ENCODE peak calls at places on chromosomes 1 and 21, in six cellular contexts. B is adrenal gland; U is naive thymus-derived CD4-positive, alpha-beta T cell; V is H9; M is uterus; A is CD8-positive, alpha-beta T cell. J is an unnamed sample.

GRCh38 chr1:24639881-24640280 is 3.2 kb upstream of the SRRM1 start:
- DNase-seq in B (no peak), U (no peak), V (no peak), M (no peak), A (no peak), J (no peak)

GRCh38 chr21:29433366-29434059 is 134.8 kb downstream of the BACH1 start:
- DNase-seq in B (no peak), U (no peak), V (no peak), M (no peak), A (no peak), J (no peak)

GRCh38 chr21:26388731-26389231 is 184.3 kb downstream of the CYYR1 start:
- DNase-seq in B (no peak), U (no peak), V (no peak), M (no peak), A (no peak), J (no peak)

GRCh38 chr1:25616932-25617625 is 488 bp downstream of the MAN1C1 start:
- DNase-seq in B (no peak), U (peak; percentile 42), V (no peak), M (no peak), A (peak; percentile 52), J (no peak)

GRCh38 chr21:42652527-42653491 is 612 bp upstream of the PDE9A start:
- DNase-seq in B (peak; percentile 93), U (no peak), V (peak; percentile 78), M (peak; percentile 53), A (no peak), J (peak; percentile 78)

GRCh38 chr1:225493591-225494246 is 65.9 kb upstream of the LBR start:
- DNase-seq in B (no peak), U (no peak), V (no peak), M (no peak), A (no peak), J (no peak)

GRCh38 chr1:101166583-101167120 is 70.2 kb upstream of the S1PR1 start:
- DNase-seq in B (no peak), U (no peak), V (no peak), M (no peak), A (no peak), J (no peak)

GRCh38 chr1:229199892-229200291 is 71.0 kb upstream of the RAB4A start:
- DNase-seq in B (no peak), U (no peak), V (no peak), M (no peak), A (no peak), J (peak; percentile 85)

GRCh38 chr1:205239078-205239477 is 11.3 kb downstream of the TMCC2 start:
- DNase-seq in B (no peak), U (no peak), V (no peak), M (no peak), A (no peak), J (no peak)

GRCh38 chr1:10877894-10878293 is 81.4 kb upstream of the CASZ1 start:
- DNase-seq in B (no peak), U (no peak), V (no peak), M (no peak), A (no peak), J (no peak)

GRCh38 chr1:181344091-181344490 is 139.2 kb upstream of the CACNA1E start:
- DNase-seq in B (no peak), U (no peak), V (no peak), M (no peak), A (no peak), J (no peak)

GRCh38 chr1:170694172-170694926 is 30.4 kb downstream of the PRRX1 start:
- DNase-seq in B (no peak), U (no peak), V (no peak), M (no peak), A (no peak), J (no peak)
- H3K4me1 ChIP-seq in B (peaks cover 5% of the 10 kb centered on the region), U (no peaks in the 10 kb centered on the region), V (no peaks in the 10 kb centered on the region), M (peaks cover 9% of the 10 kb centered on the region), A (no peaks in the 10 kb centered on the region), J (no peaks in the 10 kb centered on the region)

GRCh38 chr21:38228115-38228514 is 28.7 kb upstream of the KCNJ15 start:
- DNase-seq in B (no peak), U (no peak), V (peak; percentile 59), M (no peak), A (no peak), J (no peak)
- H3K9me3 ChIP-seq in B (peaks cover 8% of the 10 kb centered on the region), U (peaks cover 38% of the 10 kb centered on the region), V (peaks cover 54% of the 10 kb centered on the region), M (peaks cover 25% of the 10 kb centered on the region), A (peaks cover 12% of the 10 kb centered on the region), J (peaks cover 75% of the 10 kb centered on the region)

DNA sequence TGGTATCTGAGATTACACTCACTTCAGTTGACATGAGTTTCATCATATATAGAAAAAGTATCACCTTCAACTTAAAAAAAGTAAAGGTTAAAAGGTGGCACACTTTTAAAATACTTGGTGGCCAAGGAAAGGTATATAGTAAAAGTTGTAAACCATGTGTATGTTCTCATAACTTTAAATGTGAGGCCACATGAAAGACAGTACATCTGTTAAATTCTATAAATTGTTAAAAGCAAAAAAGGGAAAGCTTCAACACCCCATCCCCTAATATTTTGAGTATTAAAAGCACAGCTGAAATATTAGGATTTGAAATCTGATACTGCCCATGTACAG is 5.6 kb downstream of the IRF2BP2 start:
- DNase-seq in B (no peak), U (no peak), V (no peak), M (no peak), A (no peak), J (no peak)
- H3K4me1 ChIP-seq in B (peaks cover 55% of the 10 kb centered on the region), U (peaks cover 56% of the 10 kb centered on the region), V (peaks cover 6% of the 10 kb centered on the region), M (peaks cover 9% of the 10 kb centered on the region), A (peaks cover 64% of the 10 kb centered on the region), J (peaks cover 82% of the 10 kb centered on the region)

GRCh38 chr1:153306303-153307220 is 6.2 kb downstream of the PGLYRP3 start:
- DNase-seq in B (no peak), U (no peak), V (no peak), M (no peak), A (no peak), J (no peak)
- H3K9me3 ChIP-seq in B (no peaks in the 10 kb centered on the region), U (no peaks in the 10 kb centered on the region), V (no peaks in the 10 kb centered on the region), M (no peaks in the 10 kb centered on the region), A (no peaks in the 10 kb centered on the region), J (no peaks in the 10 kb centered on the region)

GRCh38 chr1:201656670-201657032 is 117.7 kb downstream of the NAV1 start:
- DNase-seq in B (no peak), U (no peak), V (no peak), M (no peak), A (no peak), J (no peak)
- H3K4me1 ChIP-seq in B (no peaks in the 10 kb centered on the region), U (no peaks in the 10 kb centered on the region), V (peaks cover 2% of the 10 kb centered on the region), M (no peaks in the 10 kb centered on the region), A (no peaks in the 10 kb centered on the region), J (no peaks in the 10 kb centered on the region)

GRCh38 chr1:39755965-39756659 is 15.0 kb downstream of the OXCT2 start:
- DNase-seq in B (peak; percentile 50), U (no peak), V (no peak), M (no peak), A (no peak), J (no peak)

GRCh38 chr1:39754026-39754569 is 15.4 kb downstream of the PPIE start:
- DNase-seq in B (no peak), U (no peak), V (peak; percentile 1), M (no peak), A (no peak), J (no peak)

GRCh38 chr1:39752703-39753102 is 14.0 kb downstream of the PPIE start:
- DNase-seq in B (peak; percentile 76), U (no peak), V (peak; percentile 12), M (no peak), A (no peak), J (no peak)

GRCh38 chr1:39753132-39754025 is 14.7 kb downstream of the PPIE start:
- DNase-seq in B (no peak), U (no peak), V (peak; percentile 4), M (no peak), A (no peak), J (no peak)

DNA sequence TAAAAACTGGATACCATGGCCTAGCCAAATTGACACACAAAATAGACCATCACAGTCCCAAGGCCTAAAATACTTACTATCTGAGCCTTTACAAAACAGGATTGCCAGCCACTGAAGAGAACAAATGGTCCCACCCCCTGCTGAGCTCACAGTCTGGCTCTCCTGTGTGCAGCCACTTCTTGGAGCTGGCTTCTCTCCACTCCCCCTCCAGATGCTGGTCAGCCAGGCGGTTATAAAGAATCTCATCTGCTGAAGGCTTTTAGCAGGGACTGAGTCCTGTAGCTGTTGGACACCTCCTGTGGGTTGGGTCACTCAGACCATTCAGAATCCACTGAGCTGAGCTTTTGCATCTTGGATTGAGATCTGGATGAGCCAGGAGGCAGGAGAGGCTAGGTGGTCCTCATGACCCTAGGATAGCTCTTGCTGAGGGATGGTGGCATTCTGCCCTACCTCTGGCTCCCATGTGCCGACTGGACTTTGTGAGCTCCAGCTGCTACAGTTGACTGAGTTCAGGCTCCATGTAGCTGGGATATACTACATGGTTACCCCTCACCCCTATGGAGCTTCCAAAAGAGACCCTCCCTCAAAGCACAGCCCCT is 16.1 kb downstream of the OXCT2 start:
- DNase-seq in B (peak; percentile 65), U (no peak), V (peak; percentile 8), M (no peak), A (no peak), J (no peak)
- H3K9me3 ChIP-seq in B (no peaks in the 10 kb centered on the region), U (no peaks in the 10 kb centered on the region), V (peaks cover 2% of the 10 kb centered on the region), M (no peaks in the 10 kb centered on the region), A (no peaks in the 10 kb centered on the region), J (no peaks in the 10 kb centered on the region)

DNA sequence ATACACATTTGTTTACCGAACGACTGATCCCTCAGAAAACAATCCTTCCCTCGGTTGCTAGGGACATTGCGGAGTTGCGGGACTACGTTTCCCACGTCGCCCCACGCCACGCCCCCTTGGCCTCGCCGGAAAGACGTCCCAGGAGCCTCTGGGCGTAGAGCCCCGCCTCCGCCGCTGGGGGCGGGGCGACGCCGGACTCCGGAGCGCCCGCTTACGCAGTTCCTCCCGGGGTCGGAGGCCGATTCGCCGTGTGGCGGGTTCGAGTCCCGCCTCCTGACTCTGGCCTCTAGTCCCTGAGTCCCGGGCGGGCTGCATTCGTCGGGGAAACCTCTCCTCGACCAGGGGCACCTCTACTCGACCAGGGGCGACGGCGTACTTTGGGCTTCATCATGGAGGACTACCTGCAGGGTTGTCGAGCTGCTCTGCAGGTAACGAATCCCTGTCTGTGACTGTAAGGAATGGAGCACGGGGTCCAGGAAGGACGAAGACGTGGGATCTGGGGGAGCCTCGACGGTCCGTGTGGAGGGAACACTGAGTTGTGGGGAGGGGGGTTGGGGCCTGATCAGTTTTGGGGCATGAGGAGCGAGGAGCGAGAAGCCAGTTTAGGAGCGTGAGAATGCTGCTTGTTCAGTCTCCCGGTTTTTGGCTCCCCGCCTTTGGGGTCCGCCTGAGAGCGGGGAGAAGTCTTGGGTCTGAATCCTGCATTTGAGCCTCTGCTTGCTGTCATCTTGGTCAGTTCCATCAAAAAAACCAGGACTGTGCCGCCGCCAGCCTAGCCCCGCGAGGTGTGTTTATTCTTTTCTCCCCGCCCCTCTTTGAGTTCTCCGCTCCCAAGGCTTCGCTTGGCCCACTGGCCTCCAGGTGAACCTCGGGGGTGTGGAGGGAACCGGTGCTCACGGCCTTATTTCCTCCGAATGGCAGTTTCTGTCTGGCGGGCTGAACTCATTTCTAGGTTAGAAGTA is at the start of gene PRUNE1:
- DNase-seq in B (peak; percentile 98), U (peak; percentile 89), V (peak; percentile 96), M (peak; percentile 97), A (peak; percentile 99), J (peak; percentile 99)
- H3K4me1 ChIP-seq in B (peaks cover 70% of the 10 kb centered on the region), U (peaks cover 32% of the 10 kb centered on the region), V (peaks cover 5% of the 10 kb centered on the region), M (no peaks in the 10 kb centered on the region), A (peaks cover 61% of the 10 kb centered on the region), J (peaks cover 47% of the 10 kb centered on the region)

GRCh38 chr1:69058454-69058853 is 509.3 kb upstream of the LRRC7 start:
- DNase-seq in B (no peak), U (no peak), V (no peak), M (no peak), A (no peak), J (no peak)

GRCh38 chr1:69055223-69055622 is 512.5 kb upstream of the LRRC7 start:
- DNase-seq in B (no peak), U (no peak), V (no peak), M (no peak), A (no peak), J (no peak)
- H3K9me3 ChIP-seq in B (no peaks in the 10 kb centered on the region), U (no peaks in the 10 kb centered on the region), V (no peaks in the 10 kb centered on the region), M (no peaks in the 10 kb centered on the region), A (no peaks in the 10 kb centered on the region), J (no peaks in the 10 kb centered on the region)

GRCh38 chr1:31585736-31586365 is 9.5 kb downstream of the TINAGL1 start:
- DNase-seq in B (no peak), U (no peak), V (no peak), M (no peak), A (no peak), J (no peak)
- H3K4me1 ChIP-seq in B (peaks cover 52% of the 10 kb centered on the region), U (no peaks in the 10 kb centered on the region), V (peaks cover 3% of the 10 kb centered on the region), M (peaks cover 24% of the 10 kb centered on the region), A (no peaks in the 10 kb centered on the region), J (peaks cover 61% of the 10 kb centered on the region)

J was measured in left lung.